ENCODE peak calls at places on chromosomes 4 and X, in six cellular contexts. U is adrenal gland, C is uterus, J is heart left ventricle, O is stomach, I is sigmoid colon. G is an unnamed sample.

GRCh38 chr4:176767183-176767582 is 25.5 kb downstream of the VEGFC start:
- DNase-seq in U (no peak), C (no peak), J (no peak), O (no peak), I (no peak), G (no peak)

GRCh38 chr4:158810487-158811215 is 41.8 kb downstream of the FNIP2 start:
- DNase-seq in U (peak; percentile 38), C (peak; percentile 76), J (peak; percentile 62), O (peak; percentile 58), I (peak; percentile 92), G (no peak)

GRCh38 chr4:110904435-110905050 is 281.7 kb upstream of the PITX2 start:
- DNase-seq in U (no peak), C (no peak), J (no peak), O (no peak), I (no peak), G (no peak)

GRCh38 chrX:3728454-3728853 is 15.0 kb upstream of the PRKX start:
- DNase-seq in U (no peak), C (no peak), J (no peak), O (no peak), I (no peak), G (no peak)

GRCh38 chr4:88225216-88226107 is 58.9 kb downstream of the PPM1K start:
- DNase-seq in U (no peak), C (no peak), J (no peak), O (no peak), I (no peak), G (no peak)

GRCh38 chr4:186657766-186658165 is 65.9 kb downstream of the FAT1 start:
- DNase-seq in U (no peak), C (no peak), J (no peak), O (no peak), I (no peak), G (no peak)

GRCh38 chrX:120839506-120839905 is 36.2 kb downstream of the CT47B1 start:
- DNase-seq in U (no peak), C (no peak), J (no peak), O (no peak), I (no peak), G (no peak)

GRCh38 chrX:23434356-23434884 is 99.8 kb downstream of the PTCHD1 start:
- DNase-seq in U (peak; percentile 15), C (peak; percentile 67), J (peak; percentile 84), O (peak; percentile 84), I (peak; percentile 91), G (no peak)

GRCh38 chrX:24988314-24988713 is 27.5 kb downstream of the ARX start:
- DNase-seq in U (no peak), C (no peak), J (no peak), O (no peak), I (no peak), G (no peak)

GRCh38 chr4:2935762-2936743 is 27.2 kb downstream of the NOP14 start:
- DNase-seq in U (no peak), C (no peak), J (peak; percentile 45), O (peak; percentile 27), I (peak; percentile 56), G (no peak)
- H3K4me1 ChIP-seq in U (peaks cover 38% of the 10 kb centered on the region), C (peaks cover 10% of the 10 kb centered on the region), J (peaks cover 54% of the 10 kb centered on the region), O (peaks cover 51% of the 10 kb centered on the region), I (no peaks in the 10 kb centered on the region), G (peaks cover 35% of the 10 kb centered on the region)

DNA sequence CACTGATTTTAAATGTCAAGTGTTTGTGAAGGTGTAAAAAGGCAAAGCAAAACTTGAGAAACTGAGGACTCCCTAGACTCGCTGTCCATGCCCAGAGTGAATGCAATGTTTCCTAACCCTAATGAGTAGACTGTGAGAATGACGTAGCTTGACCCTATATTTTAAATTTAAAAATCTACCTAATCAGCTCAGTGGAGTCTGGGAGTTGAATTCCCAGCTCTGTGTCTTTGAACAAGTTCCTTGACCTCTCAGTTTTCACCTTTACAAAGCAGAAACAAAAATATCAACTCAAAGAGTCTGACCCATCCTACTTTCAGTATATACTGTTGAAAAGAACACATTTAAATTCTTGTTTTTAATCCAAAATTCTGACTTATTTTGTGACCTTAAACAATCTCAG is 2.3 kb downstream of the FGA start:
- DNase-seq in U (no peak), C (no peak), J (no peak), O (no peak), I (no peak), G (no peak)
- TF ChIP-seq POLR2A in U (no peak), C (no peak), J (no peak), O (no peak), I (no peak), G (no peak)

DNA sequence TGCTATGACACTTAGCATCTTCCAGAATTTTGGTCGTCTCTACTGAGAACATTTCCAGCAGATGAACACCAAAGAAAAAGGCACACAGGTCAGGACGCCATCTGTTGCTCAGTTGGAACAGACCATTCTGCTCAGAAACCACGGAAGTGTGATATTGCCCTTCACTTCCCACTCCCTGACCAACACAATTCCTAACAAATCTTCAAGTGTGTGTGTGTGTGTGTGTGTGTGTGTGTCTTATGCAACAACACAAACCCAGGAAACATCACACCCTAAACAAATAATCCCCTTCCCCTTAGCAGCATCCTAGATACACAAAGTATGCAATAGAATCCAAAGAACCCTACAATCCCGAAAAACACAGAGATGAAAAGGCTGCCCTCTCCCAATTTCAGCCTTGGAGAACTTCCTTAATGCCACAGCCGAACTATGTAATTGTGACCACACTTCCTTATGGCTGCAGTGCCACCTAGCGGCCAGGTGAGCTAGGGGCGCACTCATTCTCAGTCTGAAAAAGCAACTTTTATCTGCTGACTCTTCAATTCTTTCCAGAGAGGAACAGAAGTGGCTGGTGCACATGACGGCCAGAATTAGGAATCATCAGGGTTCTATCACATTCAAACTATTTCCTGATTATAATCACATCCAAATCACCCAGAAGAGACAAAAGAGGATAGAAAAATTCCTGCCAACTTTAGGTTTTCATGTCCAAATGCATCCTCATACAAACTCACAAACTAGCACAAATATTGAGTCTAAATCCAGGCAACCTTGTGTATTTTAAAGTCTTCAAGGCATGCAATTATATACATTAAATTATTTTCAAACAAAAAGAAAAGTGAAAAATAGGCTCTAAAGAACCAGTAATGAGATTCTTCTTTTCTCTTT is 165.0 kb downstream of the DHX15 start:
- DNase-seq in U (peak; percentile 74), C (peak; percentile 46), J (peak; percentile 80), O (peak; percentile 84), I (peak; percentile 77), G (no peak)
- TF ChIP-seq CTCF in U (peak; percentile 92), C (peak; percentile 80), J (peak; percentile 81), O (peak; percentile 91), I (peak; percentile 61), G (peak; percentile 90)

GRCh38 chr4:10115271-10115656 is 1.3 kb downstream of the WDR1 start:
- DNase-seq in U (no peak), C (no peak), J (no peak), O (no peak), I (no peak), G (no peak)
- H3K4me1 ChIP-seq in U (peaks cover 13% of the 10 kb centered on the region), C (peaks cover 31% of the 10 kb centered on the region), J (peaks cover 66% of the 10 kb centered on the region), O (peaks cover 37% of the 10 kb centered on the region), I (no peaks in the 10 kb centered on the region), G (peaks cover 44% of the 10 kb centered on the region)

GRCh38 chr4:98993419-98994071 is 2.0 kb upstream of the METAP1 start:
- DNase-seq in U (no peak), C (no peak), J (peak; percentile 65), O (no peak), I (no peak), G (no peak)

GRCh38 chr4:98996056-98996941 is 778 bp downstream of the METAP1 start:
- DNase-seq in U (no peak), C (peak; percentile 19), J (no peak), O (no peak), I (no peak), G (no peak)

GRCh38 chr4:98994474-98995182 is 893 bp upstream of the METAP1 start:
- DNase-seq in U (no peak), C (no peak), J (no peak), O (no peak), I (no peak), G (no peak)

GRCh38 chr4:98997176-98997575 is 1.7 kb downstream of the METAP1 start:
- DNase-seq in U (no peak), C (no peak), J (no peak), O (no peak), I (no peak), G (no peak)

DNA sequence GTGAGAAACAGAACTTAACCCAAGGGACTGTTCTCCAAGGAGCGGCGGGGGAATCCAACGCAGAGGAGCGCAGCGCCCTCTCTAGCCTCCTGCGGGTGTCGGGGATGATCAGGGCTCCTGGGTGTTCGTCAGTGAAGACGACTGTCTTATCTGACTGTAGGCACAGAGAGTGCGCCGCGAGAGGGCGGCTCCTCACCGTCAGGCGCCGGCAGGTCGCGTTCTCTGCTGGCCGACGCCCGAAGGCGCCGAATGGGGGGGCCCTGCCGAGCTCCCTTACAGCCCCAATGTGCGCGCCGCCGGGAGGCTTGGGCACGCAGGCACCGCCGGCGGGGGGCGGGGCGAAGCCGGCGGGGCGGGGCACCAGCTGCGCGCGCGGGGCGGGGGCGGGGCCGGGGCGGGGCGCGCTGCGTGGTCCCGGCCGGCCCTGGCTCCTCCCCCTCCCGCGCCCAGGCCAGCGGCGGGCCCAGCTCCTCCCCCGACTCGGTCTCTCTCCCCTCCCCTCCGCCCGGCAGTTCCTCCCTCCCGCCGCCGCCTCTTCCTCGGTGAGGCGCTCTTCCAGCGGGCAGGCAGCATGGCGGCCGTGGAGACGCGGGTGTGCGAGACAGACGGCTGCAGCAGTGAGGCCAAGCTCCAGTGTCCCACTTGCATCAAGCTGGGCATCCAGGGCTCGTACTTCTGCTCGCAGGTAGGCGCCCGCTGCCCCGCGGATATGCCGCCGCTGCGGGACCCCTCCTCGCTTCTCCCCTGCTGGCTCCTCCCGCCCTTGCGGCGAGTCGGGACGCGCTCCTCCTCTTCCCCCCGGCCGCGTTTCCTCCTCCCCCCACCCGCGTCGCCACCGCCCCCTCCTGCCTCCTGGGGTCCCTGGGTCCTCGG is at the start of gene METAP1:
- DNase-seq in U (peak; percentile 92), C (peak; percentile 95), J (peak; percentile 96), O (peak; percentile 94), I (peak; percentile 98), G (peak; percentile 91)
- TF ChIP-seq POLR2A in U (peak; percentile 74), C (peak; percentile 29), J (peak; percentile 26), O (no peak), I (peak; percentile 38), G (peak; percentile 77)

G was measured in esophagus squamous epithelium.